ENCODE peak calls at places on chromosomes 12 and 14, in ten cellular contexts. One of them, this sample, is unnamed. For H3K9me3, the result is how much of the 10 kb centered on the place peaks cover.

GRCh38 chr12:39236994-39237393 is 205.9 kb downstream of the KIF21A start:
- DNase-seq in lung: no peak
- DNase-seq in uterus: no peak
- DNase-seq in SK-N-SH: no peak
- DNase-seq in tibial nerve: no peak
- DNase-seq in PC-3: peak
- DNase-seq in AG04450: no peak
- DNase-seq in prostate gland: no peak
- DNase-seq in cardiac muscle cell: no peak
- DNase-seq in H1: no peak
- DNase-seq in this sample: no peak

GRCh38 chr14:67674480-67675218 is at the start of gene VTI1B:
- DNase-seq in cardiac muscle cell: peak
- DNase-seq in lung: peak
- DNase-seq in uterus: peak
- DNase-seq in tibial nerve: peak
- DNase-seq in AG04450: no peak
- DNase-seq in PC-3: peak
- DNase-seq in SK-N-SH: peak
- DNase-seq in prostate gland: peak
- DNase-seq in H1: no peak
- DNase-seq in this sample: peak

GRCh38 chr14:105026033-105026785 is 5.3 kb upstream of the CDCA4 start:
- DNase-seq in uterus: no peak
- DNase-seq in lung: no peak
- DNase-seq in cardiac muscle cell: no peak
- DNase-seq in PC-3: peak
- DNase-seq in tibial nerve: no peak
- DNase-seq in H1: no peak
- DNase-seq in SK-N-SH: no peak
- DNase-seq in prostate gland: no peak
- DNase-seq in AG04450: no peak
- DNase-seq in this sample: no peak

GRCh38 chr14:76776306-76777251 is 15.3 kb downstream of the VASH1 start:
- DNase-seq in SK-N-SH: no peak
- DNase-seq in PC-3: peak
- DNase-seq in uterus: no peak
- DNase-seq in lung: no peak
- DNase-seq in H1: no peak
- DNase-seq in prostate gland: no peak
- DNase-seq in cardiac muscle cell: peak
- DNase-seq in tibial nerve: no peak
- DNase-seq in AG04450: no peak
- DNase-seq in this sample: peak

GRCh38 chr14:70096866-70097265 is 91.9 kb downstream of the SLC8A3 start:
- DNase-seq in cardiac muscle cell: peak
- DNase-seq in SK-N-SH: peak
- DNase-seq in lung: no peak
- DNase-seq in H1: no peak
- DNase-seq in AG04450: no peak
- DNase-seq in tibial nerve: no peak
- DNase-seq in PC-3: peak
- DNase-seq in uterus: no peak
- DNase-seq in prostate gland: no peak
- DNase-seq in this sample: no peak

GRCh38 chr12:27332407-27333310 is at the start of gene BMAL2:
- DNase-seq in tibial nerve: no peak
- DNase-seq in prostate gland: no peak
- DNase-seq in AG04450: no peak
- DNase-seq in uterus: peak
- DNase-seq in PC-3: peak
- DNase-seq in cardiac muscle cell: peak
- DNase-seq in lung: no peak
- DNase-seq in SK-N-SH: peak
- DNase-seq in H1: no peak
- DNase-seq in this sample: peak

GRCh38 chr12:16606201-16606849 is 363 bp upstream of the LMO3 start:
- DNase-seq in H1: no peak
- DNase-seq in uterus: peak
- DNase-seq in prostate gland: peak
- DNase-seq in PC-3: peak
- DNase-seq in cardiac muscle cell: peak
- DNase-seq in lung: peak
- DNase-seq in SK-N-SH: peak
- DNase-seq in tibial nerve: no peak
- DNase-seq in AG04450: no peak
- DNase-seq in this sample: peak

GRCh38 chr12:110913119-110914056 is 7.0 kb downstream of the MYL2 start:
- DNase-seq in PC-3: no peak
- DNase-seq in AG04450: no peak
- DNase-seq in prostate gland: no peak
- DNase-seq in H1: no peak
- DNase-seq in tibial nerve: no peak
- DNase-seq in lung: no peak
- DNase-seq in cardiac muscle cell: no peak
- DNase-seq in SK-N-SH: no peak
- DNase-seq in uterus: no peak
- DNase-seq in this sample: no peak

GRCh38 chr12:113185180-113186032 is at the start of the genes DDX54 and RITA1:
- DNase-seq in cardiac muscle cell: peak
- DNase-seq in uterus: peak
- DNase-seq in AG04450: peak
- DNase-seq in prostate gland: peak
- DNase-seq in tibial nerve: peak
- DNase-seq in H1: peak
- DNase-seq in SK-N-SH: peak
- DNase-seq in lung: peak
- DNase-seq in PC-3: peak
- DNase-seq in this sample: peak

GRCh38 chr12:120365675-120366340 is 3.2 kb downstream of the MSI1 start:
- DNase-seq in H1: no peak
- DNase-seq in prostate gland: no peak
- DNase-seq in lung: peak
- DNase-seq in tibial nerve: no peak
- DNase-seq in AG04450: no peak
- DNase-seq in cardiac muscle cell: no peak
- DNase-seq in PC-3: no peak
- DNase-seq in uterus: no peak
- DNase-seq in SK-N-SH: no peak
- DNase-seq in this sample: peak

GRCh38 chr14:73188501-73188903 is 48.8 kb upstream of the PAPLN start:
- DNase-seq in SK-N-SH: no peak
- DNase-seq in uterus: no peak
- DNase-seq in tibial nerve: no peak
- DNase-seq in AG04450: peak
- DNase-seq in lung: no peak
- DNase-seq in PC-3: peak
- DNase-seq in H1: no peak
- DNase-seq in prostate gland: no peak
- DNase-seq in cardiac muscle cell: no peak
- DNase-seq in this sample: no peak

GRCh38 chr12:18935371-18935965 is 194.1 kb upstream of the PLEKHA5 start:
- DNase-seq in prostate gland: no peak
- DNase-seq in tibial nerve: no peak
- DNase-seq in PC-3: no peak
- DNase-seq in cardiac muscle cell: no peak
- DNase-seq in uterus: no peak
- DNase-seq in H1: no peak
- DNase-seq in AG04450: no peak
- DNase-seq in lung: no peak
- DNase-seq in SK-N-SH: no peak
- DNase-seq in this sample: no peak

GRCh38 chr12:69879007-69879960 is 54.3 kb downstream of the MYRFL start:
- DNase-seq in AG04450: peak
- DNase-seq in prostate gland: peak
- DNase-seq in SK-N-SH: peak
- DNase-seq in H1: no peak
- DNase-seq in uterus: peak
- DNase-seq in tibial nerve: peak
- DNase-seq in lung: peak
- DNase-seq in cardiac muscle cell: peak
- DNase-seq in PC-3: peak
- DNase-seq in this sample: peak
- H3K4me3 ChIP-seq in AG04450: no peak
- H3K4me3 ChIP-seq in prostate gland: no peak
- H3K4me3 ChIP-seq in SK-N-SH: peak
- H3K4me3 ChIP-seq in H1: no peak
- H3K4me3 ChIP-seq in uterus: no peak
- H3K4me3 ChIP-seq in tibial nerve: no peak
- H3K4me3 ChIP-seq in lung: no peak
- H3K4me3 ChIP-seq in cardiac muscle cell: no peak
- H3K4me3 ChIP-seq in PC-3: peak
- H3K4me3 ChIP-seq in this sample: no peak

GRCh38 chr14:32075636-32076277 is 1.3 kb upstream of the ARHGAP5 start:
- DNase-seq in tibial nerve: no peak
- DNase-seq in AG04450: no peak
- DNase-seq in H1: no peak
- DNase-seq in cardiac muscle cell: peak
- DNase-seq in uterus: no peak
- DNase-seq in SK-N-SH: peak
- DNase-seq in lung: no peak
- DNase-seq in PC-3: peak
- DNase-seq in prostate gland: peak
- DNase-seq in this sample: peak

GRCh38 chr14:32076278-32077080 is 625 bp upstream of the ARHGAP5 start:
- DNase-seq in SK-N-SH: peak
- DNase-seq in tibial nerve: peak
- DNase-seq in lung: peak
- DNase-seq in AG04450: peak
- DNase-seq in cardiac muscle cell: peak
- DNase-seq in PC-3: peak
- DNase-seq in H1: peak
- DNase-seq in uterus: peak
- DNase-seq in prostate gland: peak
- DNase-seq in this sample: peak

GRCh38 chr14:32072701-32073100 is 4.4 kb upstream of the ARHGAP5 start:
- DNase-seq in lung: no peak
- DNase-seq in H1: no peak
- DNase-seq in cardiac muscle cell: no peak
- DNase-seq in prostate gland: no peak
- DNase-seq in tibial nerve: no peak
- DNase-seq in SK-N-SH: no peak
- DNase-seq in PC-3: no peak
- DNase-seq in uterus: no peak
- DNase-seq in AG04450: no peak
- DNase-seq in this sample: no peak

GRCh38 chr14:32074887-32075572 is 2.1 kb upstream of the ARHGAP5 start:
- DNase-seq in prostate gland: no peak
- DNase-seq in lung: no peak
- DNase-seq in PC-3: peak
- DNase-seq in tibial nerve: no peak
- DNase-seq in uterus: no peak
- DNase-seq in cardiac muscle cell: no peak
- DNase-seq in H1: no peak
- DNase-seq in AG04450: no peak
- DNase-seq in SK-N-SH: no peak
- DNase-seq in this sample: no peak

GRCh38 chr14:32073537-32074189 is 3.4 kb upstream of the ARHGAP5 start:
- DNase-seq in AG04450: peak
- DNase-seq in cardiac muscle cell: peak
- DNase-seq in PC-3: peak
- DNase-seq in tibial nerve: no peak
- DNase-seq in H1: no peak
- DNase-seq in lung: peak
- DNase-seq in prostate gland: peak
- DNase-seq in uterus: peak
- DNase-seq in SK-N-SH: peak
- DNase-seq in this sample: no peak
- TF ChIP-seq CTCF in AG04450: peak
- TF ChIP-seq CTCF in cardiac muscle cell: peak
- TF ChIP-seq CTCF in PC-3: peak
- TF ChIP-seq CTCF in tibial nerve: peak
- TF ChIP-seq CTCF in H1: peak
- TF ChIP-seq CTCF in lung: peak
- TF ChIP-seq CTCF in prostate gland: peak
- TF ChIP-seq CTCF in uterus: peak
- TF ChIP-seq CTCF in SK-N-SH: peak
- TF ChIP-seq CTCF in this sample: peak

GRCh38 chr14:45003924-45004323 is 41.9 kb downstream of the TOGARAM1 start:
- DNase-seq in H1: no peak
- DNase-seq in cardiac muscle cell: no peak
- DNase-seq in AG04450: no peak
- DNase-seq in uterus: no peak
- DNase-seq in lung: no peak
- DNase-seq in prostate gland: no peak
- DNase-seq in PC-3: no peak
- DNase-seq in SK-N-SH: no peak
- DNase-seq in tibial nerve: no peak
- DNase-seq in this sample: no peak
- H3K9me3 ChIP-seq in H1: under half
- H3K9me3 ChIP-seq in cardiac muscle cell: under half
- H3K9me3 ChIP-seq in AG04450: under half
- H3K9me3 ChIP-seq in uterus: under half
- H3K9me3 ChIP-seq in lung: under half
- H3K9me3 ChIP-seq in prostate gland: under half
- H3K9me3 ChIP-seq in PC-3: under half
- H3K9me3 ChIP-seq in SK-N-SH: under half
- H3K9me3 ChIP-seq in tibial nerve: under half
- H3K9me3 ChIP-seq in this sample: under half

GRCh38 chr14:88025350-88025749 is 20.4 kb downstream of the GPR65 start:
- DNase-seq in uterus: no peak
- DNase-seq in lung: no peak
- DNase-seq in prostate gland: no peak
- DNase-seq in SK-N-SH: no peak
- DNase-seq in tibial nerve: no peak
- DNase-seq in H1: no peak
- DNase-seq in PC-3: no peak
- DNase-seq in cardiac muscle cell: no peak
- DNase-seq in AG04450: no peak
- DNase-seq in this sample: no peak
- H3K4me3 ChIP-seq in uterus: no peak
- H3K4me3 ChIP-seq in lung: no peak
- H3K4me3 ChIP-seq in prostate gland: peak
- H3K4me3 ChIP-seq in SK-N-SH: no peak
- H3K4me3 ChIP-seq in tibial nerve: no peak
- H3K4me3 ChIP-seq in H1: no peak
- H3K4me3 ChIP-seq in PC-3: no peak
- H3K4me3 ChIP-seq in cardiac muscle cell: no peak
- H3K4me3 ChIP-seq in AG04450: no peak
- H3K4me3 ChIP-seq in this sample: no peak

GRCh38 chr12:48957141-48958048 is at the start of gene ARF3:
- DNase-seq in PC-3: peak
- DNase-seq in lung: peak
- DNase-seq in prostate gland: peak
- DNase-seq in H1: peak
- DNase-seq in AG04450: peak
- DNase-seq in SK-N-SH: peak
- DNase-seq in tibial nerve: peak
- DNase-seq in cardiac muscle cell: peak
- DNase-seq in uterus: peak
- DNase-seq in this sample: peak
- TF ChIP-seq CTCF in PC-3: no peak
- TF ChIP-seq CTCF in lung: no peak
- TF ChIP-seq CTCF in prostate gland: no peak
- TF ChIP-seq CTCF in H1: no peak
- TF ChIP-seq CTCF in AG04450: no peak
- TF ChIP-seq CTCF in SK-N-SH: no peak
- TF ChIP-seq CTCF in tibial nerve: no peak
- TF ChIP-seq CTCF in cardiac muscle cell: no peak
- TF ChIP-seq CTCF in uterus: no peak
- TF ChIP-seq CTCF in this sample: no peak